ENCODE peak calls at places on chromosome 14, in five cellular contexts. B, M, S, N and Q are unnamed samples.

GRCh38 chr14:24177928-24178327 is 6.0 kb downstream of the REC8 start:
- DNase-seq in M (no peak), B (no peak), N (no peak), S (no peak), Q (no peak)

GRCh38 chr14:67733609-67734008 is 31.9 kb downstream of the RDH12 start:
- DNase-seq in B (no peak), M (peak; percentile 13), S (no peak), N (no peak), Q (no peak)

GRCh38 chr14:52650774-52651173 is 44.6 kb downstream of the ERO1A start:
- DNase-seq in B (no peak), M (peak; percentile 1), S (no peak), N (no peak), Q (no peak)

GRCh38 chr14:84535491-84535890 is 994.5 kb upstream of the FLRT2 start:
- DNase-seq in B (no peak), N (no peak), S (no peak), M (no peak), Q (no peak)

GRCh38 chr14:66503532-66503931 is 4.4 kb upstream of the GPHN start:
- DNase-seq in M (peak; percentile 32), S (peak; percentile 90), N (no peak), B (no peak), Q (no peak)

GRCh38 chr14:47549886-47550285 is 125.5 kb downstream of the MDGA2 start:
- DNase-seq in B (no peak), N (no peak), M (no peak), S (no peak), Q (no peak)

GRCh38 chr14:94970937-94971730 is 186.2 kb downstream of the DICER1 start:
- DNase-seq in M (no peak), S (peak; percentile 6), N (no peak), B (no peak), Q (no peak)

GRCh38 chr14:64730681-64731080 is 26.5 kb downstream of the PLEKHG3 start:
- DNase-seq in M (no peak), B (no peak), S (no peak), N (peak; percentile 55), Q (no peak)

GRCh38 chr14:58216544-58216943 is 16.6 kb downstream of the ACTR10 start:
- DNase-seq in B (no peak), M (no peak), S (peak; percentile 55), N (no peak), Q (no peak)

GRCh38 chr14:92022036-92022435 is 17.8 kb downstream of the TRIP11 start:
- DNase-seq in B (no peak), S (no peak), N (no peak), M (no peak), Q (no peak)

GRCh38 chr14:70701610-70702009 is 59.9 kb downstream of the TTC9 start:
- DNase-seq in N (no peak), M (no peak), B (no peak), S (no peak), Q (no peak)

GRCh38 chr14:55704654-55705053 is 124.6 kb downstream of the KTN1 start:
- DNase-seq in B (no peak), S (no peak), N (no peak), M (no peak), Q (no peak)

GRCh38 chr14:25007832-25008231 is 42.1 kb downstream of the STXBP6 start:
- DNase-seq in S (no peak), N (no peak), B (no peak), M (no peak), Q (no peak)

GRCh38 chr14:37864861-37865718 is 269.7 kb downstream of the TTC6 start:
- DNase-seq in S (peak; percentile 51), M (no peak), N (no peak), B (no peak), Q (peak; percentile 12)

GRCh38 chr14:69749956-69750355 is 17.0 kb upstream of the SRSF5 start:
- DNase-seq in M (no peak), N (no peak), B (peak; percentile 63), S (no peak), Q (peak; percentile 22)

GRCh38 chr14:77032483-77032853 is 4.0 kb upstream of the IRF2BPL start:
- DNase-seq in M (no peak), B (no peak), S (no peak), N (no peak), Q (no peak)

GRCh38 chr14:67285876-67286452 is 44.7 kb downstream of the PALS1 start:
- DNase-seq in B (no peak), N (no peak), M (no peak), S (peak; percentile 44), Q (no peak)

GRCh38 chr14:76948213-76948947 is 80.1 kb downstream of the IRF2BPL start:
- DNase-seq in B (no peak), N (peak; percentile 73), M (no peak), S (no peak), Q (peak; percentile 64)

GRCh38 chr14:23573384-23573783 is 5.2 kb downstream of the JPH4 start:
- DNase-seq in N (no peak), B (no peak), M (no peak), S (no peak), Q (no peak)

GRCh38 chr14:71776463-71777359 is 155.5 kb upstream of the RGS6 start:
- DNase-seq in B (no peak), S (peak; percentile 68), N (no peak), M (no peak), Q (no peak)

GRCh38 chr14:93430319-93430801 is 379 bp upstream of the UNC79 start:
- DNase-seq in S (peak; percentile 30), M (no peak), B (no peak), N (no peak), Q (no peak)

GRCh38 chr14:21068521-21069387 is 1.4 kb upstream of the ARHGEF40 start:
- DNase-seq in S (peak; percentile 50), M (peak; percentile 39), B (peak; percentile 78), N (no peak), Q (peak; percentile 71)

GRCh38 chr14:91229743-91230200 is 14.7 kb downstream of the GPR68 start:
- DNase-seq in S (peak; percentile 94), N (no peak), M (peak; percentile 51), B (peak; percentile 88), Q (peak; percentile 48)

GRCh38 chr14:65230287-65230728 is 128.0 kb upstream of the MAX start:
- DNase-seq in B (no peak), N (peak; percentile 73), M (no peak), S (peak; percentile 50), Q (no peak)

GRCh38 chr14:61565836-61566536 is 129.3 kb upstream of the HIF1A start:
- DNase-seq in S (peak; percentile 92), N (no peak), B (no peak), M (no peak), Q (no peak)

GRCh38 chr14:75822522-75823288 is 159.1 kb downstream of the TGFB3 start:
- DNase-seq in N (no peak), M (peak; percentile 70), S (peak; percentile 93), B (no peak), Q (no peak)
- H3K27ac ChIP-seq in N (no peak overlapping the region), M (peak overlapping the region; percentile 75), S (peak overlapping the region; percentile 3), B (no peak overlapping the region), Q (peak overlapping the region; percentile 56)

DNA sequence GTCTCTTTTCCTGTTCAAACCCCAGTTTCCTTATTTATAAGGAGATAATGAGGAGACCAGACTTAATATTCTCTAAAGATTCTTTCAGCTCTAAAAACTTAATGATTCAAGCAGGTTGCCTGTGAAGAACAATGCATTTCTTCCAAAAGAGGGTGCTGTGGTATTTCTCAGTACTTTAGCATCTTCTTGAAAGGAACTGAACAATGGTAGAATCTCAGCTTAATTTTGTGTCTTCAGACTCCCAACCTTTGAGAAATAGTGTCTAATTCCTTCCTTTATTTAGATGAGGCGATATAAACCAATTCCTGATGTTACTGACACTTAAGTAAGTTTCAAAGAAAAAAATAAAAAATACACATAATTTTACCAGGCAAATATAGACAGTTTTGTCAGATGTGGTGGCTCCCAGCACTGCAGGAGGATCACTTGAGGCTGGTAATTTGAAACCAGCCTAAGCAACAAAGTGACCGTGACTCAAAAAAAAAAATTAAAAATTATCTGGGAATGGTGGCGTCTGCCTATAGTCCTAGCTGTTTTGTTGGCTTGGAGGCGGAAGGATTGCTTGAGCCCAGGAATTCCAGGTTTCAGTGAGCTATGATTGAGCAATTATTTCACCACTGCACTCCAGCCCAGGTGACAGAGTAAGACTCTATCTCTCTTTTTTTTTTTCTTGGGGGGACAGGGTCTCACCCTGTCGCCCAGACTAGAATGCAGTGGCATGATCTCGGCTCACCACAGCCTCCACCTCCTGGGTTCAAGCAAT is 76.9 kb upstream of the PSMA6 start:
- DNase-seq in S (peak; percentile 71), B (no peak), N (no peak), M (peak; percentile 32), Q (no peak)
- TF ChIP-seq CTCF in S (peak; percentile 50), B (peak; percentile 48), N (peak; percentile 57), M (peak; percentile 43), Q (peak; percentile 40)

DNA sequence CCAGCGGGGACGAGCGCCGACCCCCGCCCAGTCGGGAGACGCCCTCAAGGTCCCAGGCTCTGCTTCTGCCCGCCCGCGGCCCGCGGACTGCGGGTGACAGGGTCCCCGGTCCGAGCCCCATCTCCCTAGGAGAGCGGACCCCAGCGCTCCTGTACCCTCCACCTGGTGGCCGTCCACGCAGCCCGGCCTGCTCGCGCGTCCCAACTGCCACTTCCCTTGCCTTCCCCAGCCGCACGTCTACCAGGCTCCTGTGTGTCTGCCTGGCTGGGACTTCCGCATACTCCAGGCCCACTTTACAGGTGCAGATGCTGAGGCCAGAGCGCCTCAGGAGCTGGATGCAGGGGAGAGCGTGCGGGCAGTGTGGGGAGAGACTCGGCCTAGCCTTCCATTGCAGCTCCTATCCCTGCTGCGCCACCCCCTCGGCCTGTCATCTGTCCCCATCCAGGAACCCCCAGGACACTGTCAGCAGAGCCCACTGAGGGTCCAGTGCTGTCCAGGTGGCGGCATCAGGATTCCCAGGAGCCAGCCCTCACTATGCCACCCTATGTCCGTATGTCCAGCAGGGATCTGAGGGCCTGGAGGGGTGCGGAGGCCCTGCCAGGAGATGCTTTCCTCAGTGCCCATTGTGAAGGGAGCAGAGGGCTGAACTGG is 8.0 kb upstream of the ANKRD9 start:
- DNase-seq in B (no peak), M (no peak), N (peak; percentile 71), S (no peak), Q (peak; percentile 40)
- H3K4me3 ChIP-seq in B (peak overlapping the region; percentile 98), M (peak overlapping the region; percentile 58), N (peak overlapping the region; percentile 64), S (no peak overlapping the region), Q (peak overlapping the region; percentile 71)

GRCh38 chr14:100386121-100386520 is 63.0 kb downstream of the SLC25A47 start:
- DNase-seq in N (no peak), S (peak; percentile 59), M (no peak), B (no peak), Q (no peak)
- H3K27ac ChIP-seq in N (no peak overlapping the region), S (no peak overlapping the region), M (peak overlapping the region; percentile 80), B (no peak overlapping the region), Q (no peak overlapping the region)

DNA sequence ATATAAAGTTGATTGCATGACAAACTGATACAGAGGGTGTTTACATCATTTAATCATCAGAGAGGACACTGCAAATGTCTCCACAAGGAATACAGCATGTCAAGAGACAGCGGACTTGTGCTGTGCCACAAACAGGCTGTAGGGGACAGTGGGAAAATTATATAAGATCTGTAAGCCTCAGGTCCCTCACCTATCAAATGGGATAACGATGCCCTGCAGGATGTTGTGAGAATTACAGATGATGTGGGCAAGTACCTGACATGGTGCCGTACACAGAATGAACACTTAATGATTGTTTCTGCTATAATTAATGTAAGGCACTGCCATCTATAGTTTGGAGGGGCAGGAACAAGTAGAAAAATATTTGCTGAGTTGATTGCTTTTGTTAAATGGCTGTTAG is 81.9 kb upstream of the GTF2A1 start:
- DNase-seq in S (no peak), B (no peak), N (no peak), M (no peak), Q (no peak)
- TF ChIP-seq CTCF in S (no peak), B (no peak), N (no peak), M (no peak), Q (no peak)

DNA sequence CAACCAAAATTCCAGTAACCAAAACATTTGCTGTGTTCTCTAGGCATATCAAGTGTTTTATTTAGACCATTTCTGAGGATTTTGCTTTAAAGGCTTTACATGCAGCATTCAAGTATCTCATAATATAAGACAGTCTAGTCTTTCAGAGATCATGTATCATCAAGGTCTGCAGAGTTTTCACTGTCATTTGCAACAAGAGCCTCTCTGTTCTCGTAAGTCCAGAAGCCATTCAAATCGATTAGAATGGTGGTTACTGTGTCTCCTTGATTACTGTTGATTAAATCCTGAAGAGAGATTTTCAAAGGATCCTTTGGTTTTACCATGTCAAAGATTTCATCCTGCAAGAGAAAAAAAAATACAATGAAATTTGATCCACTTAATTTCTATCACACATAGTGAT is 36.3 kb downstream of the PPP2R3C start:
- DNase-seq in S (no peak), M (no peak), N (no peak), B (no peak), Q (no peak)
- H3K4me3 ChIP-seq in S (no peak overlapping the region), M (no peak overlapping the region), N (no peak overlapping the region), B (no peak overlapping the region), Q (no peak overlapping the region)